ENCODE peak calls at places on chromosomes 16 and 17, in four cellular contexts. One of them, this sample, is unnamed.
A peak's percentile ranks its signal among the peaks of the same experiment; 100 is the strongest.

GRCh38 chr17:4861052-4861451 is 27.9 kb downstream of the MINK1 start:
- DNase-seq in C1 segment of cervical spinal cord: no peak
- DNase-seq in upper lobe of right lung: no peak
- DNase-seq in brain pericyte: no peak
- DNase-seq in this sample: no peak

GRCh38 chr17:19937522-19937921 is 40.1 kb downstream of the AKAP10 start:
- DNase-seq in C1 segment of cervical spinal cord: no peak
- DNase-seq in upper lobe of right lung: no peak
- DNase-seq in brain pericyte: no peak
- DNase-seq in this sample: no peak

GRCh38 chr17:78805301-78805700 is 23.2 kb upstream of the CYTH1 start:
- DNase-seq in C1 segment of cervical spinal cord: no peak
- DNase-seq in upper lobe of right lung: no peak
- DNase-seq in brain pericyte: no peak
- DNase-seq in this sample: no peak

GRCh38 chr17:77834170-77835115 is 124.1 kb upstream of the TNRC6C start:
- DNase-seq in C1 segment of cervical spinal cord: no peak
- DNase-seq in upper lobe of right lung: peak; percentile 88
- DNase-seq in brain pericyte: peak; percentile 48
- DNase-seq in this sample: no peak

GRCh38 chr16:88868974-88869672 is 2.7 kb upstream of the PABPN1L start:
- DNase-seq in C1 segment of cervical spinal cord: no peak
- DNase-seq in upper lobe of right lung: no peak
- DNase-seq in brain pericyte: no peak
- DNase-seq in this sample: no peak

GRCh38 chr17:39652635-39653315 is 12.4 kb upstream of the TCAP start:
- DNase-seq in C1 segment of cervical spinal cord: peak; percentile 59
- DNase-seq in upper lobe of right lung: no peak
- DNase-seq in brain pericyte: no peak
- DNase-seq in this sample: peak; percentile 74

GRCh38 chr16:70470927-70471341 is 16.5 kb downstream of the FCSK start:
- DNase-seq in C1 segment of cervical spinal cord: no peak
- DNase-seq in upper lobe of right lung: peak; percentile 69
- DNase-seq in brain pericyte: no peak
- DNase-seq in this sample: peak; percentile 43

GRCh38 chr17:37844158-37844976 is 79.8 kb upstream of the TBC1D3K start:
- DNase-seq in C1 segment of cervical spinal cord: peak; percentile 21
- DNase-seq in upper lobe of right lung: peak; percentile 83
- DNase-seq in brain pericyte: no peak
- DNase-seq in this sample: peak; percentile 73

GRCh38 chr17:7548585-7549400 is at the start of gene TNFSF12:
- DNase-seq in C1 segment of cervical spinal cord: peak; percentile 59
- DNase-seq in upper lobe of right lung: peak; percentile 88
- DNase-seq in brain pericyte: no peak
- DNase-seq in this sample: peak; percentile 66

GRCh38 chr17:59812139-59812538 is 80.6 kb downstream of the TUBD1 start:
- DNase-seq in C1 segment of cervical spinal cord: no peak
- DNase-seq in upper lobe of right lung: no peak
- DNase-seq in brain pericyte: no peak
- DNase-seq in this sample: no peak

GRCh38 chr17:40612510-40613244 is 34.9 kb downstream of the SMARCE1 start:
- DNase-seq in C1 segment of cervical spinal cord: no peak
- DNase-seq in upper lobe of right lung: no peak
- DNase-seq in brain pericyte: no peak
- DNase-seq in this sample: no peak

GRCh38 chr17:28379814-28380571 is 8.5 kb downstream of the SARM1 start:
- DNase-seq in C1 segment of cervical spinal cord: no peak
- DNase-seq in upper lobe of right lung: peak; percentile 37
- DNase-seq in brain pericyte: no peak
- DNase-seq in this sample: no peak

GRCh38 chr16:81405702-81406113 is 38.9 kb upstream of the CMIP start:
- DNase-seq in C1 segment of cervical spinal cord: no peak
- DNase-seq in upper lobe of right lung: no peak
- DNase-seq in brain pericyte: no peak
- DNase-seq in this sample: no peak

GRCh38 chr16:73000020-73000906 is 47.7 kb downstream of the ZFHX3 start:
- DNase-seq in C1 segment of cervical spinal cord: peak; percentile 78
- DNase-seq in upper lobe of right lung: peak; percentile 55
- DNase-seq in brain pericyte: no peak
- DNase-seq in this sample: peak; percentile 41

GRCh38 chr17:58335779-58336455 is 7.3 kb upstream of the TSPOAP1 start:
- DNase-seq in C1 segment of cervical spinal cord: no peak
- DNase-seq in upper lobe of right lung: peak; percentile 61
- DNase-seq in brain pericyte: no peak
- DNase-seq in this sample: no peak

GRCh38 chr17:7575481-7575883 is 4.0 kb upstream of the CD68 start:
- DNase-seq in C1 segment of cervical spinal cord: no peak
- DNase-seq in upper lobe of right lung: no peak
- DNase-seq in brain pericyte: no peak
- DNase-seq in this sample: no peak

GRCh38 chr17:7992516-7992915 is 9.9 kb upstream of the GUCY2D start:
- DNase-seq in C1 segment of cervical spinal cord: no peak
- DNase-seq in upper lobe of right lung: no peak
- DNase-seq in brain pericyte: no peak
- DNase-seq in this sample: no peak

GRCh38 chr17:15436399-15437369 is 30.7 kb downstream of the CDRT4 start:
- DNase-seq in C1 segment of cervical spinal cord: peak; percentile 53
- DNase-seq in upper lobe of right lung: no peak
- DNase-seq in brain pericyte: no peak
- DNase-seq in this sample: no peak

GRCh38 chr16:85699628-85700027 is 10.9 kb upstream of the GINS2 start:
- DNase-seq in C1 segment of cervical spinal cord: peak; percentile 18
- DNase-seq in upper lobe of right lung: no peak
- DNase-seq in brain pericyte: no peak
- DNase-seq in this sample: no peak

GRCh38 chr17:67528751-67529436 is 151.8 kb downstream of the PITPNC1 start:
- DNase-seq in C1 segment of cervical spinal cord: peak; percentile 88
- DNase-seq in upper lobe of right lung: peak; percentile 83
- DNase-seq in brain pericyte: peak; percentile 36
- DNase-seq in this sample: peak; percentile 91

GRCh38 chr17:34371405-34371804 is 8.4 kb upstream of the CCL1 start:
- DNase-seq in C1 segment of cervical spinal cord: no peak
- DNase-seq in upper lobe of right lung: no peak
- DNase-seq in brain pericyte: no peak
- DNase-seq in this sample: no peak

GRCh38 chr17:8126306-8127066 is 2.6 kb upstream of the HES7 start:
- DNase-seq in C1 segment of cervical spinal cord: no peak
- DNase-seq in upper lobe of right lung: peak; percentile 74
- DNase-seq in brain pericyte: no peak
- DNase-seq in this sample: peak; percentile 80

GRCh38 chr17:27879987-27880608 is 13.1 kb downstream of the LYRM9 start:
- DNase-seq in C1 segment of cervical spinal cord: peak; percentile 38
- DNase-seq in upper lobe of right lung: peak; percentile 74
- DNase-seq in brain pericyte: no peak
- DNase-seq in this sample: peak; percentile 78

GRCh38 chr17:48901241-48901640 is 7.0 kb upstream of the UBE2Z start:
- DNase-seq in C1 segment of cervical spinal cord: no peak
- DNase-seq in upper lobe of right lung: no peak
- DNase-seq in brain pericyte: no peak
- DNase-seq in this sample: no peak